ENCODE peak calls at places on chromosomes 4 and X, in seven cellular contexts. J is mucosa of descending colon, R is DND-41, N is nephron progenitor cell, Z is PC-9, T is endothelial cell, H is astrocyte of the spinal cord. W is an unnamed sample.

GRCh38 chrX:110795645-110796510 is at the start of gene CHRDL1:
- DNase-seq in J (peak), R (no peak), N (peak), Z (no peak), T (peak), H (peak), W (no peak)

GRCh38 chr4:98289375-98289774 is 28.2 kb downstream of the RAP1GDS1 start:
- DNase-seq in J (no peak), R (no peak), N (no peak), Z (no peak), T (no peak), H (no peak), W (no peak)

GRCh38 chrX:112874614-112875013 is 34.0 kb upstream of the AMOT start:
- DNase-seq in J (no peak), R (no peak), N (no peak), Z (no peak), T (no peak), H (no peak), W (no peak)

GRCh38 chrX:72100824-72101351 is 30.8 kb downstream of the RTL5 start:
- DNase-seq in J (peak), R (peak), N (no peak), Z (no peak), T (no peak), H (no peak), W (no peak)

GRCh38 chr4:8191136-8191747 is 7.8 kb upstream of the SH3TC1 start:
- DNase-seq in J (no peak), R (no peak), N (no peak), Z (peak), T (no peak), H (peak), W (no peak)

GRCh38 chrX:119398974-119399771 is at the start of gene SLC25A43:
- DNase-seq in J (peak), R (no peak), N (peak), Z (no peak), T (peak), H (no peak), W (peak)

GRCh38 chr4:140176735-140177134 is 22.8 kb upstream of the MAML3 start:
- DNase-seq in J (no peak), R (no peak), N (no peak), Z (peak), T (no peak), H (peak), W (no peak)

GRCh38 chrX:139286342-139286741 is 244.2 kb upstream of the F9 start:
- DNase-seq in J (no peak), R (no peak), N (no peak), Z (no peak), T (no peak), H (no peak), W (no peak)

GRCh38 chrX:103941201-103941975 is 21.0 kb upstream of the TMSB15B start:
- DNase-seq in J (no peak), R (no peak), N (no peak), Z (no peak), T (no peak), H (peak), W (no peak)

GRCh38 chr4:106522839-106523238 is 154.3 kb upstream of the GIMD1 start:
- DNase-seq in J (no peak), R (no peak), N (no peak), Z (no peak), T (peak), H (no peak), W (no peak)

GRCh38 chr4:145840162-145840768 is 98.4 kb downstream of the ZNF827 start:
- DNase-seq in J (no peak), R (no peak), N (no peak), Z (peak), T (no peak), H (peak), W (no peak)

GRCh38 chrX:93977641-93978040 is 303.6 kb downstream of the FAM133A start:
- DNase-seq in J (no peak), R (no peak), N (no peak), Z (no peak), T (no peak), H (no peak), W (no peak)

GRCh38 chrX:115539841-115540240 is 21.1 kb upstream of the PLS3 start:
- DNase-seq in J (no peak), R (no peak), N (no peak), Z (no peak), T (no peak), H (no peak), W (no peak)

GRCh38 chr4:102420563-102421221 is 75.4 kb upstream of the SLC39A8 start:
- DNase-seq in J (no peak), R (no peak), N (no peak), Z (no peak), T (no peak), H (peak), W (no peak)

GRCh38 chrX:5876984-5877655 is 351.5 kb downstream of the NLGN4X start:
- DNase-seq in J (no peak), R (no peak), N (peak), Z (no peak), T (peak), H (peak), W (no peak)

GRCh38 chr4:1720163-1720983 is 750 bp downstream of the TMEM129 start:
- DNase-seq in J (peak), R (peak), N (peak), Z (no peak), T (peak), H (peak), W (no peak)

GRCh38 chr4:128286474-128287158 is 997 bp downstream of the PGRMC2 start:
- DNase-seq in J (no peak), R (peak), N (no peak), Z (peak), T (no peak), H (peak), W (no peak)

GRCh38 chr4:10808591-10808990 is 124.0 kb upstream of the CLNK start:
- DNase-seq in J (no peak), R (no peak), N (no peak), Z (no peak), T (no peak), H (peak), W (no peak)

GRCh38 chrX:132748268-132748667 is 210.2 kb downstream of the HS6ST2 start:
- DNase-seq in J (no peak), R (no peak), N (no peak), Z (no peak), T (no peak), H (no peak), W (no peak)

GRCh38 chrX:7132335-7133035 is 15.0 kb upstream of the STS start:
- DNase-seq in J (peak), R (peak), N (peak), Z (peak), T (peak), H (peak), W (no peak)

GRCh38 chrX:110741213-110741796 is 54.3 kb downstream of the CHRDL1 start:
- DNase-seq in J (no peak), R (no peak), N (no peak), Z (peak), T (no peak), H (peak), W (no peak)

GRCh38 chr4:85952518-85952917 is 407.3 kb downstream of the MAPK10 start:
- DNase-seq in J (no peak), R (no peak), N (no peak), Z (peak), T (no peak), H (peak), W (no peak)

GRCh38 chr4:20318011-20318898 is 66.5 kb downstream of the SLIT2 start:
- DNase-seq in J (no peak), R (no peak), N (no peak), Z (no peak), T (no peak), H (peak), W (peak)

GRCh38 chr4:78787392-78788004 is 11.3 kb downstream of the BMP2K start:
- DNase-seq in J (no peak), R (no peak), N (no peak), Z (no peak), T (no peak), H (no peak), W (no peak)

GRCh38 chr4:3523628-3524221 is 8.5 kb downstream of the LRPAP1 start:
- DNase-seq in J (peak), R (no peak), N (no peak), Z (no peak), T (peak), H (no peak), W (no peak)

GRCh38 chr4:45442466-45442865 is 681.4 kb downstream of the GABRG1 start:
- DNase-seq in J (no peak), R (no peak), N (peak), Z (no peak), T (no peak), H (peak), W (no peak)
- TF ChIP-seq CTCF in J (no peak), R (peak), N (peak), Z (peak), T (no peak), H (peak), W (peak)

GRCh38 chr4:53620956-53621355 is 29.7 kb upstream of the LNX1 start:
- DNase-seq in J (no peak), R (no peak), N (no peak), Z (peak), T (no peak), H (no peak), W (no peak)
- TF ChIP-seq CTCF in J (no peak), R (no peak), N (no peak), Z (no peak), T (no peak), H (no peak), W (no peak)

DNA sequence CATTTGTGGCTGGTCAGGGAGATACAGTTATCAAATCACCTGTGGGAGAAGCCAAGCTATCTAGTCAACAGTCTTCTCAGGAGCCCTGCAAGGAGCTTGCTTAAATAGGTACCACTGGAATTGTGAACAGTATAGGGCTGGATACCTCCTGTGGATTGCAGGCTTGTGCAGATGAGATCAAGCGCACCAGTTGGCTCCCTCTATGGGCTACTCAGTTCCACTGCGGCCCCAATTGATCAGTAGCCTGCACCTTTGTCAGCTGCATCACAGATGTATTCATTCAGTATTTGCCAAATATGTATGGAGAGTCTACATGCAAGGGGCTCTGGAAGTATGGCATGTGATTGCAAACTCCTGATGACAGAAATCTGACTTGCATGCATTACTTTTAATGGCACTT is 28.6 kb downstream of the TEX13A start:
- DNase-seq in J (no peak), R (peak), N (peak), Z (no peak), T (peak), H (peak), W (no peak)
- TF ChIP-seq CTCF in J (no peak), R (peak), N (peak), Z (peak), T (no peak), H (peak), W (no peak)

GRCh38 chr4:29722253-29722652 is 997.9 kb upstream of the PCDH7 start:
- DNase-seq in J (no peak), R (no peak), N (no peak), Z (no peak), T (no peak), H (no peak), W (no peak)

GRCh38 chr4:29726938-29727337 is 993.2 kb upstream of the PCDH7 start:
- DNase-seq in J (no peak), R (no peak), N (no peak), Z (no peak), T (no peak), H (no peak), W (no peak)
- TF ChIP-seq CTCF in J (no peak), R (no peak), N (no peak), Z (no peak), T (no peak), H (no peak), W (peak)

GRCh38 chr4:122826596-122827257 is at the start of gene FGF2:
- DNase-seq in J (peak), R (no peak), N (peak), Z (no peak), T (peak), H (peak), W (peak)
- TF ChIP-seq CTCF in J (no peak), R (no peak), N (no peak), Z (no peak), T (no peak), H (no peak), W (no peak)

GRCh38 chr4:113730467-113731216 is 30.9 kb downstream of the CAMK2D start:
- DNase-seq in J (no peak), R (no peak), N (no peak), Z (no peak), T (no peak), H (no peak), W (no peak)

GRCh38 chr4:113727802-113728201 is 33.7 kb downstream of the CAMK2D start:
- DNase-seq in J (no peak), R (no peak), N (no peak), Z (no peak), T (no peak), H (no peak), W (no peak)

GRCh38 chr4:113733685-113734084 is 27.9 kb downstream of the CAMK2D start:
- DNase-seq in J (no peak), R (no peak), N (no peak), Z (no peak), T (no peak), H (no peak), W (no peak)

GRCh38 chr4:113738251-113738650 is 23.3 kb downstream of the CAMK2D start:
- DNase-seq in J (no peak), R (no peak), N (no peak), Z (peak), T (no peak), H (peak), W (no peak)

GRCh38 chr4:113732923-113733527 is 28.5 kb downstream of the CAMK2D start:
- DNase-seq in J (no peak), R (no peak), N (no peak), Z (no peak), T (no peak), H (no peak), W (no peak)
- TF ChIP-seq CTCF in J (no peak), R (no peak), N (no peak), Z (no peak), T (no peak), H (no peak), W (no peak)

DNA sequence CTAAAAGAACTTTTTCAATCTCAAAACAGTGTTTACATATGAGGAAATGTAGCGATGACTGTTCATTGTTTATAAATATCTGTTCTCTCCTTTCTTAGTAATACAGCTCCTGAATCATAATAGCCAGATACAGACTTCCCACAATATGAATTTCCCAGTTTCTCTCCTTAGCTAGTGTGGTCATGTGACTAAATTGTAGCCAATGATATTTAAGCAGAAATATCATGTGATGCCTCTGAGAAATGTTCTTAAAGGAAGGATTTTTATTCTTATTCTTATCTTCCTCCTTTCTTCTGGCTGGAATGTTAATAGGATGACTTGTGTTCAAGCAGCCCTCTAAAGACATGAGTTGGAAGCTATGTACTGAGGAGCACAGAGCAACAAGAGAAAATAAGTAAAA is 383.7 kb upstream of the ATOH1 start:
- DNase-seq in J (no peak), R (no peak), N (no peak), Z (no peak), T (no peak), H (no peak), W (no peak)
- TF ChIP-seq CTCF in J (no peak), R (no peak), N (no peak), Z (no peak), T (no peak), H (no peak), W (no peak)

DNA sequence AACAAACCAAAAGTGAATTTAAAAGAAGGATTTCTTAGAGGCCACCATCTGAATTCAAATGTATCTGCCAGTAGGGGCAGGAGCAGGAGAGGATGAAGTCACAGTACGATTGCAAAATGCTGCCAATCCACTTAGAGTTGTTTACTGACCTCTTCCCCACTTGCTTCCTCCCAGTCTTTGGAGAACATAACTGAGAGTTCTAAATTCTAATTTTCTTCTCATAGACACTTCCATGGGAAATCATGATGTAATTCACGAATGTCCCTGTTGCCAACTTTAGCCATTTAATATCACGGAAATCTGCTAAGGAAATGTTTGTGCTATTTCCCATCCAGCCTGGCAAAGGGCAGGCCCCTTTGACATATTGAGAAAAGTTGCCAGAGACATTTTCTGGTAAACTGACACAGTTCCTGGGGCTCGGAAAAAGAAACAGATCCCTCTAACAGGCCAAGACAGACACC is 33.6 kb upstream of the NOCT start:
- DNase-seq in J (no peak), R (no peak), N (no peak), Z (peak), T (no peak), H (peak), W (no peak)
- TF ChIP-seq CTCF in J (no peak), R (no peak), N (no peak), Z (peak), T (no peak), H (no peak), W (no peak)

GRCh38 chr4:84502955-84503373 is 3.9 kb upstream of the NKX6-1 start:
- DNase-seq in J (no peak), R (no peak), N (no peak), Z (no peak), T (no peak), H (no peak), W (no peak)

GRCh38 chr4:84502333-84502954 is 3.4 kb upstream of the NKX6-1 start:
- DNase-seq in J (no peak), R (no peak), N (no peak), Z (no peak), T (no peak), H (no peak), W (no peak)

GRCh38 chr4:84501721-84502267 is 2.7 kb upstream of the NKX6-1 start:
- DNase-seq in J (no peak), R (no peak), N (peak), Z (no peak), T (no peak), H (no peak), W (no peak)

GRCh38 chr4:84504821-84505220 is 5.7 kb upstream of the NKX6-1 start:
- DNase-seq in J (no peak), R (no peak), N (no peak), Z (no peak), T (no peak), H (no peak), W (no peak)

GRCh38 chr4:84503495-84504437 is 4.7 kb upstream of the NKX6-1 start:
- DNase-seq in J (no peak), R (peak), N (peak), Z (peak), T (peak), H (peak), W (no peak)
- TF ChIP-seq CTCF in J (no peak), R (peak), N (peak), Z (peak), T (peak), H (peak), W (peak)

DNA sequence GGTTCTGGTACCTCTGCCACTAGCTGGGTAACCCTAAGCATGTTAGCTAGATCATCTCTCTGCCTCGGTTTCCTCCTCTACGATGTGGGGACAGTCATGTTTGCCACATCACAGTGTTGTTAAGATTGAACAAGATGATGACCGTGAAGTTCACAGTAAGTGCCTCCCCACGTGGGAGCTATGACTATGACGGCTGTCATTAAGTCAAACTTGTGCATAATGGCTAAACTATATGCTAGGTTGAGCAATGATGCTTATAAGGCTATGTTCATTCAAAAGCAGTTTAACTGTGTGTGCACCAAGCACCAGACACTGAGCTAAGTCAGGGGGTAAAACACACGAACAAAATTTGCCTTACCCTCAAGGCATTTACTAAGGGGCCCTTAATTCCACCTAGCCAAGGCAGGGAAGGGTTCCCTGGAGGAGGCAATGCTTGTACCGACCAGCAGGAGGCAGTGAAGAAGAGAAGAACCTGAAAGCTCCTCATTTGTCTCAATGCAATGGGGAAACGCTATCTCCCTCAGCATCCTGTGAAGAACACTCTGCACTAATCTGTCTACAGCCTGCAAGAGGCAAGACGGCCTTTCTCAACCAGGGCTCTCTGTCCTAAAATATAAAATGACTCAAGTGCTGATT is 52.9 kb downstream of the MAP7D2 start:
- DNase-seq in J (no peak), R (peak), N (no peak), Z (no peak), T (no peak), H (no peak), W (no peak)
- TF ChIP-seq CTCF in J (no peak), R (peak), N (no peak), Z (no peak), T (peak), H (peak), W (no peak)

W was measured in D721Med.